ENCODE peak calls at places on chromosomes 4 and X, in nine cellular contexts. V is cardiac fibroblast, J is AG04449, Y is type B pancreatic cell, Z is dorsolateral prefrontal cortex, Q is right atrium auricular region, X is ascending aorta, D is IMR-90, L is BJ. C is an unnamed sample.

GRCh38 chrX:138711399-138712347 is at the start of gene FGF13:
- DNase-seq in V (no peak), J (no peak), Y (no peak), Z (no peak), Q (no peak), X (no peak), D (no peak), L (no peak), C (no peak)

GRCh38 chr4:183384516-183384915 is 59.9 kb upstream of the CDKN2AIP start:
- DNase-seq in V (no peak), J (no peak), Y (no peak), Z (no peak), Q (no peak), X (no peak), D (no peak), L (no peak), C (no peak)

GRCh38 chr4:16914208-16914607 is 15.8 kb upstream of the LDB2 start:
- DNase-seq in V (peak; percentile 72), J (no peak), Y (no peak), Z (peak; percentile 42), Q (no peak), X (no peak), D (peak; percentile 34), L (no peak), C (no peak)

GRCh38 chr4:56410247-56410646 is 23.0 kb upstream of the AASDH start:
- DNase-seq in V (peak; percentile 98), J (peak; percentile 83), Y (no peak), Z (no peak), Q (no peak), X (no peak), D (peak; percentile 98), L (peak; percentile 96), C (peak; percentile 96)

GRCh38 chr4:95547708-95548471 is 883 bp downstream of the UNC5C start:
- DNase-seq in V (peak; percentile 43), J (no peak), Y (no peak), Z (peak; percentile 67), Q (peak; percentile 68), X (no peak), D (no peak), L (no peak), C (no peak)

GRCh38 chr4:183783933-183784622 is 121.0 kb upstream of the STOX2 start:
- DNase-seq in V (peak; percentile 77), J (no peak), Y (no peak), Z (no peak), Q (peak; percentile 77), X (no peak), D (peak; percentile 31), L (no peak), C (peak; percentile 47)

GRCh38 chr4:15400911-15401671 is 26.7 kb upstream of the C1QTNF7 start:
- DNase-seq in V (peak; percentile 94), J (peak; percentile 86), Y (no peak), Z (no peak), Q (peak; percentile 72), X (no peak), D (peak; percentile 65), L (peak; percentile 74), C (peak; percentile 76)

GRCh38 chr4:110305455-110305854 is 107.0 kb upstream of the ELOVL6 start:
- DNase-seq in V (no peak), J (no peak), Y (no peak), Z (no peak), Q (no peak), X (no peak), D (no peak), L (no peak), C (no peak)

GRCh38 chrX:82591421-82591820 is 916.7 kb upstream of the POU3F4 start:
- DNase-seq in V (no peak), J (no peak), Y (no peak), Z (no peak), Q (no peak), X (no peak), D (no peak), L (no peak), C (no peak)

GRCh38 chr4:122622400-122622799 is 1.5 kb upstream of the IL21 start:
- DNase-seq in V (no peak), J (no peak), Y (no peak), Z (no peak), Q (no peak), X (no peak), D (no peak), L (no peak), C (no peak)

GRCh38 chr4:132502096-132502552 is 647.0 kb upstream of the PCDH10 start:
- DNase-seq in V (no peak), J (no peak), Y (no peak), Z (no peak), Q (no peak), X (no peak), D (no peak), L (no peak), C (no peak)

GRCh38 chrX:123357941-123358340 is 173.9 kb downstream of the GRIA3 start:
- DNase-seq in V (no peak), J (no peak), Y (no peak), Z (no peak), Q (no peak), X (no peak), D (no peak), L (no peak), C (no peak)

GRCh38 chr4:123832173-123833026 is 435.8 kb downstream of the SPRY1 start:
- DNase-seq in V (peak; percentile 100), J (peak; percentile 99), Y (no peak), Z (no peak), Q (peak; percentile 83), X (no peak), D (peak; percentile 100), L (peak; percentile 97), C (peak; percentile 99)

GRCh38 chr4:78426972-78427371 is 124.6 kb upstream of the ANXA3 start:
- DNase-seq in V (no peak), J (no peak), Y (no peak), Z (no peak), Q (no peak), X (no peak), D (no peak), L (no peak), C (no peak)

GRCh38 chr4:40843696-40844095 is 93.9 kb downstream of the NSUN7 start:
- DNase-seq in V (no peak), J (no peak), Y (no peak), Z (no peak), Q (no peak), X (no peak), D (no peak), L (no peak), C (no peak)

GRCh38 chr4:78613522-78614311 is 62.1 kb downstream of the ANXA3 start:
- DNase-seq in V (no peak), J (no peak), Y (no peak), Z (no peak), Q (no peak), X (no peak), D (no peak), L (no peak), C (no peak)

GRCh38 chrX:78673256-78673655 is 14.1 kb upstream of the RTL3 start:
- DNase-seq in V (no peak), J (no peak), Y (no peak), Z (no peak), Q (no peak), X (no peak), D (no peak), L (no peak), C (no peak)

GRCh38 chr4:38759790-38760122 is 23.0 kb downstream of the TLR10 start:
- DNase-seq in V (no peak), J (no peak), Y (no peak), Z (no peak), Q (no peak), X (no peak), D (no peak), L (no peak), C (no peak)

GRCh38 chr4:38760915-38761314 is 21.9 kb downstream of the TLR10 start:
- DNase-seq in V (no peak), J (no peak), Y (no peak), Z (no peak), Q (no peak), X (no peak), D (no peak), L (no peak), C (no peak)

GRCh38 chr4:38762560-38762959 is 20.2 kb downstream of the TLR10 start:
- DNase-seq in V (no peak), J (no peak), Y (no peak), Z (no peak), Q (no peak), X (no peak), D (no peak), L (no peak), C (no peak)

GRCh38 chr4:38757945-38758344 is 24.8 kb downstream of the TLR10 start:
- DNase-seq in V (no peak), J (no peak), Y (no peak), Z (no peak), Q (no peak), X (no peak), D (no peak), L (no peak), C (no peak)

GRCh38 chr4:38759077-38759789 is 23.6 kb downstream of the TLR10 start:
- DNase-seq in V (peak; percentile 84), J (no peak), Y (no peak), Z (peak; percentile 90), Q (peak; percentile 76), X (no peak), D (peak; percentile 80), L (no peak), C (no peak)
- TF ChIP-seq CTCF in V (peak; percentile 53), J (peak; percentile 56), Y (peak; percentile 90), Z (peak; percentile 86), Q (peak; percentile 25), X (peak; percentile 68), D (peak; percentile 83), L (peak; percentile 64), C (peak; percentile 60)

GRCh38 chr4:12729384-12729783 is 754.8 kb downstream of the RAB28 start:
- DNase-seq in V (peak; percentile 43), J (no peak), Y (no peak), Z (no peak), Q (no peak), X (no peak), D (peak; percentile 15), L (no peak), C (no peak)
- TF ChIP-seq CTCF in V (peak; percentile 28), J (peak; percentile 24), Y (peak; percentile 82), Z (peak; percentile 38), Q (peak; percentile 31), X (peak; percentile 37), D (peak; percentile 46), L (peak; percentile 32), C (peak; percentile 40)

DNA sequence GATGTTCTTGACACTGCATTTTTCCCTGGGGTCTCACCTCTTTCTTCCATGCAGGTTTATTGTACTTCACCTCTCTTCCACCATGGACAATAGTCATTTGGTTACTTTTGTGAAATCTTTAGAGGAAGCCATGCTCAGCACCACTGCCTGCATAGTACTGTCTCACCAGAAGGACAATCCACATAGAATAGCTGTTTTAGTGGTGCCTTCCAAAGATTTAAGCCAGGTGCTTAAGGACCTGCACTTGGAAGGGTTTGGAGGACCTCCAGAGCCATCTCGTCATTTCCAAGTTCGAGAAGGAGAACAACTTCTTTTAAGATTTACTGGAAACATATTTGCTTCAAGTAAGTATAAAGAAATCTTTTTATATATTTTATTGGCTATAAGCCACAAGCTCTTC is 26.7 kb downstream of the DTHD1 start:
- DNase-seq in V (no peak), J (no peak), Y (no peak), Z (no peak), Q (no peak), X (no peak), D (no peak), L (no peak), C (no peak)
- TF ChIP-seq CTCF in V (no peak), J (no peak), Y (no peak), Z (no peak), Q (no peak), X (no peak), D (no peak), L (no peak), C (no peak)

GRCh38 chr4:154911097-154911496 is 130.0 kb downstream of the RBM46 start:
- DNase-seq in V (peak; percentile 10), J (no peak), Y (no peak), Z (no peak), Q (no peak), X (no peak), D (peak; percentile 2), L (no peak), C (no peak)
- TF ChIP-seq CTCF in V (peak; percentile 31), J (no peak), Y (peak; percentile 42), Z (no peak), Q (no peak), X (no peak), D (peak; percentile 27), L (peak; percentile 19), C (peak; percentile 24)

C was measured in AG09309.